ENCODE peak calls at places on chromosomes 13 and 19, in nine cellular contexts. U is stimulated activated naive CD8-positive, alpha-beta T cell treated with anti-CD3 and anti-CD28 coated beads, Interleukin-15, amount 100 ng/mL, for 72 hours; X is bronchial epithelial cell; Z is amygdala; R is keratinocyte; F is PC-3; A is HFF-Myc; M is heart left ventricle; C is stimulated activated CD4-positive, alpha-beta T cell treated with anti-CD3 and anti-CD28 coated beads, Interleukin-1b, Interleukin-23, amount 100 ng/mL, for 1 hour. J is an unnamed sample.

GRCh38 chr13:106595623-106596022 is 27.7 kb upstream of the ARGLU1 start:
- DNase-seq in U (no peak), X (no peak), Z (no peak), R (no peak), F (no peak), A (no peak), M (no peak), C (no peak), J (no peak)

GRCh38 chr19:53977429-53977990 is 13.9 kb upstream of the CACNG6 start:
- DNase-seq in U (peak), X (peak), Z (peak), R (no peak), F (peak), A (peak), M (peak), C (no peak), J (peak)

GRCh38 chr13:91166714-91167511 is 180.6 kb upstream of the MIR17HG start:
- DNase-seq in U (no peak), X (no peak), Z (no peak), R (no peak), F (no peak), A (no peak), M (no peak), C (no peak), J (no peak)

GRCh38 chr19:48819366-48819816 is 8.6 kb upstream of the BCAT2 start:
- DNase-seq in U (no peak), X (peak), Z (peak), R (no peak), F (peak), A (peak), M (peak), C (no peak), J (no peak)

GRCh38 chr13:52128714-52129700 is at the start of gene NEK5:
- DNase-seq in U (peak), X (peak), Z (peak), R (no peak), F (peak), A (peak), M (peak), C (no peak), J (peak)

GRCh38 chr19:15378529-15379082 is 981 bp downstream of the AKAP8 start:
- DNase-seq in U (peak), X (peak), Z (no peak), R (no peak), F (peak), A (no peak), M (peak), C (no peak), J (peak)

GRCh38 chr13:43058318-43058674 is 34.9 kb downstream of the DNAJC15 start:
- DNase-seq in U (peak), X (peak), Z (no peak), R (peak), F (peak), A (peak), M (peak), C (no peak), J (peak)

GRCh38 chr19:30498707-30499106 is 126.5 kb downstream of the ZNF536 start:
- DNase-seq in U (no peak), X (no peak), Z (peak), R (no peak), F (no peak), A (no peak), M (no peak), C (no peak), J (no peak)

GRCh38 chr13:31067416-31068118 is 94.1 kb downstream of the HSPH1 start:
- DNase-seq in U (no peak), X (peak), Z (no peak), R (no peak), F (peak), A (no peak), M (no peak), C (no peak), J (no peak)

GRCh38 chr19:15419413-15420025 is 731 bp upstream of the AKAP8L start:
- DNase-seq in U (no peak), X (peak), Z (no peak), R (no peak), F (peak), A (no peak), M (peak), C (no peak), J (peak)

GRCh38 chr13:20953245-20953931 is 50.8 kb upstream of the XPO4 start:
- DNase-seq in U (no peak), X (no peak), Z (no peak), R (no peak), F (no peak), A (no peak), M (no peak), C (no peak), J (no peak)

GRCh38 chr19:7868326-7868670 is 5.9 kb downstream of the PRR36 start:
- DNase-seq in U (no peak), X (no peak), Z (no peak), R (no peak), F (peak), A (no peak), M (no peak), C (no peak), J (no peak)

GRCh38 chr13:37295573-37295972 is 190.1 kb upstream of the CSNK1A1L start:
- DNase-seq in U (no peak), X (no peak), Z (no peak), R (no peak), F (no peak), A (no peak), M (no peak), C (no peak), J (no peak)

GRCh38 chr19:5873617-5874199 is 3.4 kb upstream of the FUT5 start:
- DNase-seq in U (no peak), X (no peak), Z (no peak), R (no peak), F (no peak), A (no peak), M (no peak), C (no peak), J (no peak)

GRCh38 chr19:8208119-8208709 is 956 bp upstream of the CERS4 start:
- DNase-seq in U (no peak), X (no peak), Z (peak), R (no peak), F (peak), A (no peak), M (no peak), C (no peak), J (peak)

GRCh38 chr13:99185606-99186005 is 15.0 kb upstream of the UBAC2 start:
- DNase-seq in U (no peak), X (no peak), Z (no peak), R (no peak), F (no peak), A (no peak), M (no peak), C (no peak), J (no peak)

GRCh38 chr19:45589768-45590167 is 5.2 kb upstream of the OPA3 start:
- DNase-seq in U (no peak), X (no peak), Z (no peak), R (no peak), F (no peak), A (no peak), M (no peak), C (no peak), J (no peak)

GRCh38 chr19:53010494-53010893 is 3.2 kb upstream of the ERVV-1 start:
- DNase-seq in U (no peak), X (no peak), Z (no peak), R (no peak), F (no peak), A (no peak), M (no peak), C (no peak), J (no peak)

GRCh38 chr19:5809053-5809452 is 4.2 kb downstream of the NRTN start:
- DNase-seq in U (no peak), X (peak), Z (no peak), R (no peak), F (no peak), A (no peak), M (no peak), C (no peak), J (peak)

GRCh38 chr13:50149932-50150331 is 134.7 kb downstream of the KCNRG start:
- DNase-seq in U (no peak), X (no peak), Z (no peak), R (no peak), F (no peak), A (no peak), M (peak), C (no peak), J (no peak)

GRCh38 chr13:80224468-80224867 is 116.5 kb downstream of the SPRY2 start:
- DNase-seq in U (no peak), X (peak), Z (no peak), R (peak), F (peak), A (no peak), M (no peak), C (no peak), J (peak)

GRCh38 chr19:4811328-4812131 is 20.0 kb downstream of the TICAM1 start:
- DNase-seq in U (peak), X (peak), Z (peak), R (no peak), F (peak), A (peak), M (peak), C (peak), J (peak)

GRCh38 chr19:30253581-30253996 is 118.6 kb upstream of the ZNF536 start:
- DNase-seq in U (no peak), X (no peak), Z (no peak), R (no peak), F (peak), A (no peak), M (no peak), C (no peak), J (no peak)

GRCh38 chr13:45548281-45548680 is 67.3 kb downstream of the ERICH6B start:
- DNase-seq in U (no peak), X (no peak), Z (no peak), R (no peak), F (no peak), A (no peak), M (no peak), C (no peak), J (no peak)

GRCh38 chr13:21435710-21436151 is 23.4 kb downstream of the ZDHHC20 start:
- DNase-seq in U (peak), X (peak), Z (peak), R (no peak), F (peak), A (peak), M (peak), C (peak), J (peak)

GRCh38 chr13:44373601-44374347 is at the start of gene SERP2:
- DNase-seq in U (peak), X (no peak), Z (peak), R (no peak), F (no peak), A (no peak), M (peak), C (no peak), J (no peak)

GRCh38 chr19:5128251-5128931 is 159.5 kb downstream of the KDM4B start:
- DNase-seq in U (no peak), X (no peak), Z (no peak), R (no peak), F (no peak), A (no peak), M (peak), C (no peak), J (no peak)

GRCh38 chr13:41144576-41144975 is 12.0 kb upstream of the KBTBD6 start:
- DNase-seq in U (no peak), X (no peak), Z (no peak), R (no peak), F (no peak), A (no peak), M (no peak), C (no peak), J (no peak)

GRCh38 chr13:52085416-52085815 is 43.5 kb downstream of the NEK5 start:
- DNase-seq in U (no peak), X (peak), Z (no peak), R (peak), F (no peak), A (peak), M (no peak), C (no peak), J (no peak)

GRCh38 chr13:113053801-113054604 is 51.6 kb upstream of the F7 start:
- DNase-seq in U (no peak), X (no peak), Z (no peak), R (no peak), F (no peak), A (no peak), M (no peak), C (no peak), J (no peak)

GRCh38 chr19:54287456-54287855 is 6.5 kb upstream of the LILRB2 start:
- DNase-seq in U (no peak), X (no peak), Z (no peak), R (no peak), F (no peak), A (no peak), M (no peak), C (no peak), J (no peak)

GRCh38 chr19:47331931-47332547 is at the start of gene C5AR2:
- DNase-seq in U (no peak), X (no peak), Z (no peak), R (no peak), F (no peak), A (no peak), M (no peak), C (no peak), J (no peak)

GRCh38 chr13:83827338-83827737 is 54.9 kb downstream of the SLITRK1 start:
- DNase-seq in U (no peak), X (peak), Z (no peak), R (no peak), F (peak), A (no peak), M (no peak), C (no peak), J (no peak)

GRCh38 chr13:50444726-50445125 is 398.8 kb downstream of the DLEU7 start:
- DNase-seq in U (no peak), X (no peak), Z (no peak), R (no peak), F (no peak), A (no peak), M (no peak), C (no peak), J (no peak)

GRCh38 chr13:110944121-110944967 is 29.5 kb upstream of the ANKRD10 start:
- DNase-seq in U (no peak), X (peak), Z (no peak), R (no peak), F (peak), A (peak), M (no peak), C (no peak), J (peak)

GRCh38 chr19:798415-799075 is 1.3 kb downstream of the PTBP1 start:
- DNase-seq in U (no peak), X (no peak), Z (no peak), R (no peak), F (no peak), A (no peak), M (no peak), C (no peak), J (peak)

GRCh38 chr19:57348136-57348535 is 2.9 kb upstream of the ZNF304 start:
- DNase-seq in U (no peak), X (peak), Z (no peak), R (no peak), F (no peak), A (no peak), M (no peak), C (no peak), J (no peak)

GRCh38 chr13:36341718-36342117 is 4.5 kb downstream of the SPART start:
- DNase-seq in U (no peak), X (peak), Z (no peak), R (no peak), F (peak), A (no peak), M (no peak), C (no peak), J (peak)

GRCh38 chr13:57582032-57582431 is 49.5 kb upstream of the PCDH17 start:
- DNase-seq in U (no peak), X (no peak), Z (no peak), R (no peak), F (no peak), A (no peak), M (no peak), C (no peak), J (peak)

GRCh38 chr19:19740755-19741154 is 7.8 kb upstream of the ZNF14 start:
- DNase-seq in U (no peak), X (no peak), Z (no peak), R (no peak), F (no peak), A (no peak), M (no peak), C (no peak), J (no peak)